ENCODE peak calls at places on chromosome 11, in nine cellular contexts. V, N, R, Z, S, W, U, B and H are unnamed samples.

GRCh38 chr11:58965246-58965985 is 26.1 kb downstream of the GLYATL1 start:
- DNase-seq in V (no peak), U (no peak), N (no peak), R (no peak), S (no peak), Z (peak; percentile 17), B (no peak), W (no peak), H (no peak)

GRCh38 chr11:695606-696381 is at the start of gene TMEM80:
- DNase-seq in Z (peak; percentile 97), R (peak; percentile 99), N (peak; percentile 100), U (peak; percentile 100), B (peak; percentile 99), W (peak; percentile 98), V (peak; percentile 100), S (peak; percentile 96), H (peak; percentile 98)

GRCh38 chr11:8098361-8098760 is 17.4 kb downstream of the TUB start:
- DNase-seq in V (no peak), W (no peak), S (no peak), U (no peak), B (no peak), N (no peak), Z (no peak), R (no peak), H (peak; percentile 72)

GRCh38 chr11:125454047-125454446 is 42.0 kb downstream of the FEZ1 start:
- DNase-seq in W (no peak), S (no peak), R (no peak), V (no peak), B (no peak), N (no peak), Z (no peak), U (no peak), H (no peak)

GRCh38 chr11:62850911-62851806 is 11.8 kb upstream of the WDR74 start:
- DNase-seq in B (peak; percentile 34), S (no peak), W (no peak), U (no peak), N (no peak), V (peak; percentile 45), R (no peak), Z (no peak), H (no peak)

GRCh38 chr11:95443386-95443785 is 212.4 kb upstream of the SESN3 start:
- DNase-seq in N (no peak), S (no peak), Z (no peak), U (no peak), V (no peak), W (no peak), R (peak; percentile 12), B (peak; percentile 28), H (no peak)

GRCh38 chr11:62402226-62402625 is 16.6 kb upstream of the SCGB1A1 start:
- DNase-seq in N (peak; percentile 81), Z (no peak), W (peak; percentile 45), V (no peak), U (peak; percentile 26), R (peak; percentile 48), B (peak; percentile 32), S (no peak), H (no peak)

GRCh38 chr11:66996609-66997273 is 21.6 kb downstream of the C11orf86 start:
- DNase-seq in V (no peak), S (no peak), Z (no peak), W (no peak), B (no peak), R (no peak), U (no peak), N (no peak), H (no peak)

GRCh38 chr11:103035656-103036434 is 56.1 kb downstream of the DCUN1D5 start:
- DNase-seq in R (peak; percentile 54), W (peak; percentile 54), S (peak; percentile 22), V (peak; percentile 56), U (no peak), Z (peak; percentile 61), N (no peak), B (peak; percentile 58), H (peak; percentile 36)

GRCh38 chr11:128451651-128452470 is 135.5 kb downstream of the ETS1 start:
- DNase-seq in V (peak; percentile 36), R (no peak), W (no peak), S (peak; percentile 58), U (peak; percentile 95), N (peak; percentile 77), Z (peak; percentile 44), B (no peak), H (no peak)

GRCh38 chr11:73570415-73571114 is 27.3 kb downstream of the FAM168A start:
- DNase-seq in U (peak; percentile 61), N (no peak), W (no peak), R (no peak), V (no peak), B (no peak), Z (peak; percentile 99), S (no peak), H (peak; percentile 59)

GRCh38 chr11:125036933-125037332 is 26.2 kb upstream of the SLC37A2 start:
- DNase-seq in Z (peak; percentile 86), U (no peak), B (no peak), S (no peak), R (no peak), W (no peak), N (no peak), V (no peak), H (no peak)

GRCh38 chr11:27497284-27497866 is 9.2 kb downstream of the LIN7C start:
- DNase-seq in U (no peak), W (no peak), R (peak; percentile 12), S (no peak), Z (peak; percentile 13), V (no peak), B (peak; percentile 12), N (no peak), H (no peak)

GRCh38 chr11:17015639-17016125 is 1.5 kb upstream of the PLEKHA7 start:
- DNase-seq in S (no peak), N (no peak), B (no peak), V (no peak), Z (no peak), R (no peak), W (no peak), U (no peak), H (no peak)

GRCh38 chr11:105100206-105100605 is 39.4 kb downstream of the CARD18 start:
- DNase-seq in V (no peak), B (peak; percentile 32), S (no peak), N (no peak), U (no peak), R (peak; percentile 35), W (peak; percentile 10), Z (peak; percentile 55), H (no peak)

GRCh38 chr11:83195176-83195531 is 1.6 kb downstream of the ANKRD42 start:
- DNase-seq in B (no peak), R (no peak), N (no peak), V (no peak), Z (no peak), S (no peak), U (no peak), W (no peak), H (no peak)

GRCh38 chr11:86484164-86484794 is 109.6 kb downstream of the CCDC81 start:
- DNase-seq in R (no peak), U (no peak), W (no peak), N (peak; percentile 70), S (no peak), B (no peak), Z (peak; percentile 82), V (no peak), H (no peak)

GRCh38 chr11:17381156-17381555 is 7.3 kb downstream of the KCNJ11 start:
- DNase-seq in V (no peak), B (no peak), N (no peak), U (no peak), S (no peak), Z (no peak), W (no peak), R (no peak), H (no peak)

GRCh38 chr11:68168694-68169093 is 44.4 kb downstream of the KMT5B start:
- DNase-seq in N (no peak), U (no peak), Z (no peak), V (no peak), W (no peak), S (no peak), R (no peak), B (no peak), H (no peak)

GRCh38 chr11:698493-699115 is 3.0 kb downstream of the TMEM80 start:
- DNase-seq in B (no peak), U (no peak), Z (no peak), S (peak; percentile 24), N (peak; percentile 15), W (no peak), R (no peak), V (no peak), H (no peak)

GRCh38 chr11:118744001-118744400 is 47.0 kb downstream of the DDX6 start:
- DNase-seq in U (no peak), Z (no peak), S (no peak), V (no peak), R (no peak), N (no peak), B (no peak), W (no peak), H (no peak)

GRCh38 chr11:114152785-114153184 is 93.3 kb downstream of the ZBTB16 start:
- DNase-seq in N (no peak), S (no peak), U (no peak), B (no peak), R (no peak), Z (no peak), V (no peak), W (no peak), H (no peak)
- H3K27me3 ChIP-seq in N (no peaks in the 10 kb centered on the region), S (no peaks in the 10 kb centered on the region), U (no peaks in the 10 kb centered on the region), B (no peaks in the 10 kb centered on the region), R (no peaks in the 10 kb centered on the region), Z (no peaks in the 10 kb centered on the region), V (no peaks in the 10 kb centered on the region), W (no peaks in the 10 kb centered on the region), H (no peaks in the 10 kb centered on the region)

DNA sequence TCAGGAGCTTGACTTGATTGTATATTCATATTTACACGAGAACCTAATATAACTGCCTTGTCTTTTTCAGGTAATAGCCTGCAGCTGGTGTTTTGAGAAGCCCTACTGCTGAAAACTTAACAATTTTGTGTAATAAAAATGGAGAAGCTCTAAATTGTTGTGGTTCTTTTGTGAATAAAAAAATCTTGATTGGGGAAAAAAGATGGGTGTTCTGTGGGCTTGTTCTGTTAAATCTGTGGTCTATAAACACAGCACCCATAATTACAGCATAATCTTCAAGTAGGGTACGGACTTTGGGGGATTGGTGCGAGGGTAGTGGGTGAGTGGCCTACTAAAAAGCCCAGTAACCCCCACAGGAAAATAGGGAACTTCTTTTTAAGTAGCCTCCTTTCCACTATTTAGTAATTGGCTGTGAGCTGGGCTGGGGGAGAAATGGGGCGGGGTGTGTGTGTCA is 7.5 kb downstream of the MALAT1 start:
- DNase-seq in N (no peak), V (no peak), W (peak; percentile 5), U (no peak), B (no peak), R (no peak), S (no peak), Z (no peak), H (no peak)
- H3K4me3 ChIP-seq in N (peak overlapping the region; percentile 92), V (peak overlapping the region; percentile 93), W (peak overlapping the region; percentile 97), U (no peak overlapping the region), B (peak overlapping the region; percentile 100), R (no peak overlapping the region), S (peak overlapping the region; percentile 17), Z (peak overlapping the region; percentile 7), H (peak overlapping the region; percentile 89)

GRCh38 chr11:71379722-71380121 is 68.5 kb downstream of the DHCR7 start:
- DNase-seq in N (no peak), S (no peak), U (no peak), V (no peak), W (no peak), B (no peak), Z (no peak), R (no peak), H (no peak)
- H3K27me3 ChIP-seq in N (peaks cover 5% of the 10 kb centered on the region), S (no peaks in the 10 kb centered on the region), U (no peaks in the 10 kb centered on the region), V (peaks cover 8% of the 10 kb centered on the region), W (no peaks in the 10 kb centered on the region), B (peaks cover 5% of the 10 kb centered on the region), Z (peaks cover 3% of the 10 kb centered on the region), R (no peaks in the 10 kb centered on the region), H (no peaks in the 10 kb centered on the region)

GRCh38 chr11:34976496-34976895 is 60.1 kb downstream of the PDHX start:
- DNase-seq in V (no peak), W (no peak), Z (no peak), U (no peak), S (no peak), R (no peak), N (no peak), B (no peak), H (no peak)
- H3K4me3 ChIP-seq in V (no peak overlapping the region), W (no peak overlapping the region), Z (no peak overlapping the region), U (no peak overlapping the region), S (no peak overlapping the region), R (no peak overlapping the region), N (no peak overlapping the region), B (no peak overlapping the region), H (no peak overlapping the region)